ENCODE peak calls at places on chromosomes 16 and 17, in eight cellular contexts. I, Y, S, G, W, E, D and Z are unnamed samples.

GRCh38 chr17:28180449-28180848 is 138.0 kb downstream of the NLK start:
- DNase-seq in Y (no peak), G (no peak), I (no peak), D (no peak), S (no peak), E (peak), W (no peak), Z (no peak)

GRCh38 chr17:47620503-47621245 is 29.0 kb upstream of the KPNB1 start:
- DNase-seq in S (no peak), D (no peak), I (peak), G (no peak), Y (peak), W (no peak), E (no peak), Z (no peak)

GRCh38 chr16:3401719-3402397 is 843 bp downstream of the ZNF174 start:
- DNase-seq in E (peak), S (peak), I (peak), G (peak), Y (no peak), W (peak), D (no peak), Z (peak)

GRCh38 chr17:78957076-78957475 is 22.6 kb downstream of the LGALS3BP start:
- DNase-seq in W (no peak), G (no peak), D (no peak), E (peak), S (no peak), Y (no peak), I (peak), Z (no peak)

GRCh38 chr16:86074651-86075487 is 175.9 kb downstream of the IRF8 start:
- DNase-seq in I (no peak), D (no peak), S (peak), G (no peak), E (no peak), Y (no peak), W (peak), Z (peak)

GRCh38 chr16:84477661-84478060 is 26.8 kb downstream of the MEAK7 start:
- DNase-seq in I (no peak), Y (no peak), G (no peak), E (no peak), S (no peak), D (no peak), W (no peak), Z (no peak)

GRCh38 chr16:57619133-57619605 is 9.3 kb upstream of the ADGRG1 start:
- DNase-seq in G (no peak), S (no peak), W (no peak), Y (no peak), E (no peak), D (no peak), I (no peak), Z (no peak)

GRCh38 chr17:60604686-60605334 is 4.8 kb downstream of the PPM1D start:
- DNase-seq in D (no peak), Y (peak), S (no peak), W (no peak), G (no peak), E (peak), I (peak), Z (no peak)

GRCh38 chr16:820730-821129 is 20.2 kb upstream of the GNG13 start:
- DNase-seq in Y (no peak), D (no peak), G (no peak), S (peak), W (no peak), I (no peak), E (no peak), Z (no peak)

GRCh38 chr16:21301168-21301894 is 23.2 kb upstream of the CRYM start:
- DNase-seq in E (peak), G (peak), S (peak), Y (peak), W (peak), D (peak), I (peak), Z (peak)

GRCh38 chr16:49179714-49180330 is 101.8 kb downstream of the CBLN1 start:
- DNase-seq in E (no peak), I (peak), S (no peak), D (no peak), Y (no peak), G (no peak), W (peak), Z (no peak)

GRCh38 chr16:49183911-49184310 is 97.7 kb downstream of the CBLN1 start:
- DNase-seq in W (peak), E (peak), I (peak), S (peak), Y (peak), G (peak), D (peak), Z (peak)

GRCh38 chr16:49181812-49182211 is 99.8 kb downstream of the CBLN1 start:
- DNase-seq in E (no peak), Y (no peak), D (no peak), W (peak), I (no peak), S (peak), G (no peak), Z (no peak)
- TF ChIP-seq EZH2phosphoT487 in E (no peak), Y (no peak), D (no peak), W (no peak), I (no peak), S (no peak), G (no peak), Z (no peak)

GRCh38 chr17:17883801-17884200 is 47.0 kb upstream of the SREBF1 start:
- DNase-seq in D (no peak), Y (no peak), E (no peak), I (no peak), S (no peak), G (no peak), W (no peak), Z (no peak)

GRCh38 chr17:17882182-17882581 is 45.4 kb upstream of the SREBF1 start:
- DNase-seq in W (no peak), I (no peak), D (no peak), G (no peak), S (no peak), E (no peak), Y (no peak), Z (peak)

GRCh38 chr17:17885029-17885351 is 48.2 kb upstream of the SREBF1 start:
- DNase-seq in Y (no peak), I (no peak), E (no peak), D (no peak), S (peak), G (no peak), W (no peak), Z (peak)

GRCh38 chr17:17886253-17886652 is 49.5 kb upstream of the SREBF1 start:
- DNase-seq in S (no peak), E (no peak), Y (no peak), G (peak), W (no peak), I (no peak), D (no peak), Z (no peak)

DNA sequence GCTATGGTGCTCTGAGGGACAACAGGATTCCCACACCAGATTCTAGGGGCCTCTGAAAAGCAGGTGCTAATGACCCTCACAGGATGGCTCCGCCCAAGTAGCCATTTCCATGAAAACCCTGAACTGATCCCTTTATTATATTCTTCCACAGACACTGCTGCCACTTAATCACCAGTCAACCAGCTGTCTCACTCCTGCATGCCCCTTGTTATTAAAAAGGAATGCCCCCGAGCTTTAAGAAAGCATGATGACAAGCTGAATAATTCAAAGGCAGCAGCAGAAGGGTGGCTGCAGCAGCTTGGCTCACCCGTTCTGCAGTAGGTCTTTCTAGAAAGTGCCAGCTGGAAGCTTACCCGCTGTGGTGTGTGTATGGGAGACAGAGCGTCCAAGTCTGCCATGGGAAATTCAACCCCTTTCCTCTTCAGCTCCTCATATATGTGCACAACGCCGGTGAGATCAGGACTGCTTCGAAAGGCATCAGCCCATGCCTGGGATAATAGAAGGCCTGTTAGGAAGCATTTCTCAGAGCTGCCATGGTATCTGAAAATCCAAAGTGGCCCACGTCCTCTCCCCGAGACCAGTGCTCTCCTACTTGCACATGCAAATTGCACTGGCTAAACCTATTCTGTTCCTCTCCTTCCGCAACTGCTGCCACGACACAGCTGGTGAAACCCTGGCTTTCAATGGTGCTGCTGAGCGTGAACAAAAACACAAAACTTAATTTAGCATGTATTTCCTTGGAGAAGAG is 47.7 kb upstream of the SREBF1 start:
- DNase-seq in S (no peak), I (no peak), G (no peak), D (no peak), Y (no peak), E (no peak), W (no peak), Z (no peak)
- TF ChIP-seq EZH2phosphoT487 in S (no peak), I (no peak), G (no peak), D (no peak), Y (no peak), E (no peak), W (no peak), Z (no peak)

GRCh38 chr16:51149721-51150158 is 1.3 kb downstream of the SALL1 start:
- DNase-seq in E (no peak), I (no peak), S (peak), G (no peak), D (no peak), W (no peak), Y (no peak), Z (peak)
- TF ChIP-seq EZH2phosphoT487 in E (no peak), I (no peak), S (no peak), G (no peak), D (no peak), W (peak), Y (no peak), Z (no peak)

GRCh38 chr16:76059186-76059585 is 218.0 kb upstream of the CNTNAP4 start:
- DNase-seq in W (no peak), D (no peak), Y (no peak), S (no peak), E (no peak), G (no peak), I (peak), Z (no peak)
- TF ChIP-seq EZH2phosphoT487 in W (no peak), D (no peak), Y (no peak), S (no peak), E (no peak), G (no peak), I (no peak), Z (no peak)

DNA sequence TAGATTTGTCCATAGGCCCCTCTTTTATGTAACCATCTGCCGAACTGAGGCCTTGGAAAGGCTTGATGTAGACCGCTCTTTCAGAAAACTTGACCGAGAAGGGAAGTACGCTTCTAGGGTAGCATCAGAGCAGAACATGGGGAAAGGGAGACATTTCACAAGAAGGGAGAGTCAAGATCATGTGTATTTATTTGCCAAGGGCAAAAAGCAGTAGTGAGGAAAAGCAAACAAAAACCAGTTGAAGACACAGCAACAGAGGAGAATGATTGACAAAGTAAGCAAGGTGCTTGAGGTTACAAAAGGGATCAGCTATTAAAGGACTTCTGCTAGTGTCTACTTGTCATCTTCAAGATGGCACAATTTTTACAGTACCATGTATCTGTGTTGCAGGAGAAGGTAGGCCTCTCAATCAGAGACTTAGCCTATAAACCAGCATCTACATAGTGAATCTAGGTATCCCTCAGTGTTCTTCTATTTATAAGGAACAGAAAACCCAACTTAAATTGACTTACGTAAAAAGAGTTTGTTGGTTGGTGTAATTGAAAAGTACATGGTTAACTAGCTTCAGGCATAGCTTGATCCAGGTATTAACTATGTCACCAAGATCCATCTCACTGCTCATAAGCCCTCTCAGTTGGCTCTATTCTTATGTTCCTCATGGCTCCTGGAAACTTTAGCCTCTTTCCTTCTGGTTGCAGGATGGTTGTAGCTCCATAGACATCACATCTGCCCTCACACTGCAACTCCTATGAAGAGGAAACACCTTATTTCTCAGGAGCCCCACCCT is 288.4 kb downstream of the IRX3 start:
- DNase-seq in W (no peak), I (no peak), S (no peak), D (no peak), Y (no peak), E (no peak), G (no peak), Z (no peak)
- TF ChIP-seq EZH2phosphoT487 in W (no peak), I (no peak), S (no peak), D (no peak), Y (no peak), E (no peak), G (no peak), Z (no peak)